ENCODE peak calls at places on chromosomes 6 and 20, in ten cellular contexts. E, C, U, D, R, H, A, Q, L and P are unnamed samples.

GRCh38 chr20:43448748-43449535 is 8.8 kb upstream of the SRSF6 start:
- DNase-seq in E (peak), H (no peak), U (no peak), L (peak), R (no peak), A (peak), Q (no peak), C (peak), D (peak), P (no peak)

GRCh38 chr6:151252626-151253025 is 12.9 kb downstream of the AKAP12 start:
- DNase-seq in C (no peak), L (no peak), H (no peak), U (no peak), Q (no peak), D (no peak), R (no peak), E (no peak), A (no peak), P (no peak)

GRCh38 chr6:16759646-16760535 is 1.4 kb downstream of the ATXN1 start:
- DNase-seq in E (peak), Q (peak), L (peak), R (peak), D (no peak), A (peak), C (peak), H (peak), U (peak), P (peak)

GRCh38 chr20:53692465-53693067 is 98.9 kb upstream of the ZNF217 start:
- DNase-seq in U (no peak), L (no peak), A (no peak), D (no peak), E (peak), C (no peak), H (no peak), R (no peak), Q (peak), P (no peak)

GRCh38 chr6:133568970-133569889 is 319.7 kb upstream of the TCF21 start:
- DNase-seq in D (peak), U (no peak), A (peak), L (peak), C (peak), Q (peak), R (no peak), E (peak), H (no peak), P (peak)

GRCh38 chr20:57440678-57441509 is 49.7 kb downstream of the RBM38 start:
- DNase-seq in A (no peak), D (no peak), C (no peak), E (no peak), U (peak), H (peak), Q (peak), R (peak), L (peak), P (no peak)

GRCh38 chr6:15023448-15023847 is 222.4 kb upstream of the JARID2 start:
- DNase-seq in E (peak), H (no peak), U (no peak), Q (no peak), D (peak), L (no peak), C (no peak), R (no peak), A (no peak), P (no peak)

GRCh38 chr6:68876792-68877493 is 241.9 kb downstream of the ADGRB3 start:
- DNase-seq in H (no peak), L (no peak), Q (no peak), E (peak), A (peak), R (no peak), D (peak), C (no peak), U (no peak), P (no peak)

GRCh38 chr6:122869437-122870024 is 80.5 kb downstream of the SMPDL3A start:
- DNase-seq in Q (peak), C (no peak), R (peak), D (peak), L (peak), U (no peak), E (peak), A (peak), H (no peak), P (no peak)

GRCh38 chr6:132907915-132908314 is 93.5 kb downstream of the RPS12 start:
- DNase-seq in U (no peak), A (peak), L (no peak), Q (no peak), D (no peak), E (no peak), C (no peak), R (no peak), H (no peak), P (no peak)

GRCh38 chr20:59123011-59123676 is 40.5 kb upstream of the ZNF831 start:
- DNase-seq in D (peak), C (peak), L (no peak), H (no peak), Q (no peak), E (no peak), U (no peak), R (no peak), A (no peak), P (no peak)

GRCh38 chr20:59678286-59678685 is 73.9 kb downstream of the PHACTR3 start:
- DNase-seq in L (no peak), E (no peak), D (no peak), H (no peak), U (no peak), A (no peak), C (no peak), R (no peak), Q (no peak), P (no peak)

GRCh38 chr6:7058250-7058923 is 49.4 kb upstream of the RREB1 start:
- DNase-seq in L (no peak), H (no peak), R (peak), C (no peak), A (peak), D (no peak), E (no peak), Q (no peak), U (no peak), P (no peak)

GRCh38 chr20:11952621-11953020 is 34.9 kb downstream of the BTBD3 start:
- DNase-seq in Q (no peak), A (no peak), H (no peak), E (no peak), R (no peak), C (no peak), L (no peak), U (no peak), D (no peak), P (no peak)

GRCh38 chr6:105352037-105352617 is 50.8 kb downstream of the PREP start:
- DNase-seq in A (no peak), E (no peak), H (no peak), D (no peak), C (no peak), R (no peak), U (no peak), L (peak), Q (no peak), P (no peak)

GRCh38 chr6:111952326-111952725 is 79.1 kb upstream of the FYN start:
- DNase-seq in L (no peak), E (no peak), H (no peak), Q (no peak), A (peak), D (no peak), R (no peak), C (no peak), U (no peak), P (no peak)

GRCh38 chr6:43702522-43703440 is 15.2 kb upstream of the MRPS18A start:
- DNase-seq in H (peak), C (no peak), L (peak), Q (peak), U (peak), D (peak), R (peak), E (peak), A (peak), P (peak)

GRCh38 chr6:93177451-93177850 is 241.9 kb downstream of the EPHA7 start:
- DNase-seq in A (no peak), H (no peak), Q (no peak), L (no peak), U (no peak), R (no peak), C (no peak), D (peak), E (no peak), P (no peak)

GRCh38 chr6:140566706-140567330 is 1192.4 kb upstream of the CITED2 start:
- DNase-seq in Q (peak), A (peak), U (no peak), L (no peak), R (no peak), H (no peak), D (no peak), C (no peak), E (no peak), P (no peak)

GRCh38 chr6:37077459-37078296 is 72.2 kb downstream of the FGD2 start:
- DNase-seq in D (no peak), C (no peak), U (peak), H (no peak), L (peak), A (peak), E (no peak), Q (peak), R (no peak), P (peak)

GRCh38 chr20:2289475-2289874 is 6.3 kb upstream of the TGM3 start:
- DNase-seq in H (no peak), E (no peak), U (no peak), Q (no peak), R (no peak), L (no peak), C (no peak), A (no peak), D (no peak), P (no peak)

GRCh38 chr6:150800596-150801310 is 64.7 kb upstream of the MTHFD1L start:
- DNase-seq in Q (no peak), A (no peak), L (no peak), U (no peak), H (no peak), E (no peak), C (no peak), D (no peak), R (no peak), P (no peak)

GRCh38 chr20:59125332-59125731 is 38.3 kb upstream of the ZNF831 start:
- DNase-seq in A (no peak), H (no peak), R (no peak), E (no peak), U (no peak), D (no peak), C (no peak), Q (no peak), L (no peak), P (no peak)

GRCh38 chr6:167760979-167761793 is 65.5 kb upstream of the AFDN start:
- DNase-seq in L (no peak), R (no peak), C (no peak), E (no peak), A (no peak), H (no peak), D (no peak), U (no peak), Q (peak), P (no peak)

GRCh38 chr20:32249030-32249738 is 28.3 kb upstream of the KIF3B start:
- DNase-seq in L (no peak), C (peak), H (no peak), A (no peak), Q (no peak), R (no peak), E (no peak), D (no peak), U (no peak), P (no peak)

GRCh38 chr6:52457096-52457495 is 37.0 kb downstream of the EFHC1 start:
- DNase-seq in C (no peak), R (no peak), D (no peak), H (no peak), E (no peak), Q (no peak), U (no peak), L (no peak), A (no peak), P (no peak)

GRCh38 chr6:138432063-138432356 is 28.0 kb downstream of the HEBP2 start:
- DNase-seq in H (no peak), C (no peak), A (no peak), L (no peak), D (no peak), R (no peak), U (peak), E (no peak), Q (no peak), P (no peak)

GRCh38 chr6:67694127-67694526 is 941.0 kb upstream of the ADGRB3 start:
- DNase-seq in D (peak), H (no peak), C (no peak), A (no peak), U (no peak), R (no peak), E (no peak), Q (no peak), L (no peak), P (no peak)

GRCh38 chr20:39468703-39469102 is 506.6 kb downstream of the DHX35 start:
- DNase-seq in A (no peak), R (no peak), U (no peak), Q (no peak), L (no peak), H (no peak), C (no peak), E (no peak), D (peak), P (no peak)

GRCh38 chr6:27743787-27744186 is 168.4 kb downstream of the OR2B2 start:
- DNase-seq in C (no peak), H (no peak), R (no peak), U (no peak), E (no peak), Q (no peak), D (no peak), A (no peak), L (no peak), P (no peak)

GRCh38 chr6:164183556-164184123 is 769.1 kb downstream of the QKI start:
- DNase-seq in A (no peak), D (no peak), L (no peak), H (peak), Q (peak), E (no peak), C (no peak), R (no peak), U (no peak), P (no peak)

GRCh38 chr6:25278914-25279747 is at the start of gene CARMIL1:
- DNase-seq in C (peak), E (peak), Q (peak), A (peak), U (peak), R (peak), H (no peak), D (peak), L (peak), P (peak)

GRCh38 chr6:54244430-54244829 is 63.8 kb upstream of the TINAG start:
- DNase-seq in U (no peak), Q (no peak), D (peak), H (no peak), C (no peak), R (no peak), L (no peak), E (peak), A (peak), P (no peak)

GRCh38 chr20:63974402-63975200 is 4.8 kb downstream of the SAMD10 start:
- DNase-seq in A (no peak), U (peak), C (no peak), H (no peak), E (no peak), Q (peak), R (peak), L (no peak), D (no peak), P (no peak)

GRCh38 chr6:24504274-24504641 is 9.5 kb downstream of the ALDH5A1 start:
- DNase-seq in U (no peak), Q (no peak), D (no peak), C (no peak), H (peak), E (no peak), A (no peak), L (no peak), R (no peak), P (no peak)

DNA sequence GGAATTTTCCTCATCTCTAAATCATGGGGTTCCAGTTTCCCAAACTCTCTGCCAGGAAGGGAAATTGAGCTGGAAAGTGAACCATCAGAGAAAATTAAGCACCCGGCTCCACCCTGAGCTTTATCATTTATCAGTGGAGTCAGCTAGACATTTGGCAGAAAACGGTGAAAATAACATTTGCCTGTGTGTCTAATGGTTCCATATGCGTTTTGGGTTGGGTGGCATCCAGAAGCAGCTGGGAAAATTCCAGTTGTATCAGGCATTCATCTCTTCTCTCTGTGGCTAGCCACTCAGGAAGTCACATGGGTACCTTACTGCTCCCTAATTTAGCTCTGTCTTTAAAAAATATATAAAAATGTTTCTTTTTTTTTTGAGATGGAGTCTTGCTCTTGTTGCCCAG is 25.4 kb upstream of the ZNFX1 start:
- DNase-seq in H (no peak), A (no peak), C (no peak), R (no peak), L (no peak), U (no peak), E (no peak), Q (no peak), D (no peak), P (no peak)
- TF ChIP-seq CTCF in H (no peak), A (no peak), C (no peak), R (no peak), L (no peak), U (no peak), E (no peak), Q (no peak), D (no peak), P (no peak)

DNA sequence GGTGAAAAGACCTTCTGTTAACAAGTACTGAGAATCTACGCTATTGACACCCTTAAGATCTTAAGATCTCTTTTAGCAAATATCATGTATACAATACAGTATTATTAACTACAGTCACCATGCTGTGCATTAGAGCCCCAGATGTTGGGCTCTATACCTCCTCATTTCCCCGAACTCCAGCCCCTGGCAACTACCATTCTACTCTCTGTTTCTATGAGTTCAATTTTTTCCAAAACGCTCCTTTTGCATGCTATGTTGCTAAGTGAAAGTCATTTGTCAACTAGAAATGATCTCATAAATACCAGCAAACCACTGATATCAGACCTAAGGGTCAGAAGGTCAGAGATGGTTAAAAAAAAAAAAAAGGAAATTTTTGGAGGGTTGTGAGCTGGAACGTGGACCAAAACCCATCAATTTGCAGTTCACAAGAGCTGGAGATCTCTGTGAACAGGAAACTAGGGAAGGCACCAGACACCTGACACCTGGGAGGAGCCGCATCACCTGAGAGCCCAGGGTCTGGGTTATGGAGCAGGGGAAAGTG is 122.0 kb upstream of the KCNK16 start:
- DNase-seq in L (no peak), H (no peak), D (no peak), C (no peak), Q (no peak), U (no peak), E (no peak), A (no peak), R (no peak), P (no peak)
- TF ChIP-seq CTCF in L (no peak), H (no peak), D (no peak), C (no peak), Q (no peak), U (no peak), E (no peak), A (no peak), R (no peak), P (no peak)

GRCh38 chr6:34237722-34238506 is 1.2 kb downstream of the HMGA1 start:
- DNase-seq in C (peak), Q (no peak), H (peak), D (peak), E (peak), L (peak), A (no peak), U (peak), R (peak), P (no peak)
- TF ChIP-seq CTCF in C (peak), Q (peak), H (no peak), D (peak), E (peak), L (peak), A (peak), U (peak), R (no peak), P (peak)

GRCh38 chr6:161136655-161137054 is 137.2 kb downstream of the AGPAT4 start:
- DNase-seq in R (no peak), L (no peak), A (no peak), Q (no peak), H (no peak), D (no peak), C (no peak), U (no peak), E (no peak), P (no peak)
- TF ChIP-seq CTCF in R (no peak), L (no peak), A (no peak), Q (no peak), H (no peak), D (no peak), C (no peak), U (no peak), E (no peak), P (no peak)

GRCh38 chr20:15476781-15477180 is 1096.5 kb downstream of the KIF16B start:
- DNase-seq in E (no peak), R (no peak), A (no peak), H (no peak), C (no peak), D (no peak), U (no peak), Q (no peak), L (no peak), P (no peak)

GRCh38 chr20:15487030-15487429 is 1086.2 kb downstream of the KIF16B start:
- DNase-seq in E (no peak), Q (no peak), R (no peak), D (no peak), L (no peak), C (no peak), U (no peak), H (no peak), A (no peak), P (no peak)

GRCh38 chr20:15487682-15488081 is 1085.6 kb downstream of the KIF16B start:
- DNase-seq in L (no peak), A (no peak), C (no peak), Q (no peak), E (no peak), R (no peak), D (no peak), U (no peak), H (no peak), P (no peak)

DNA sequence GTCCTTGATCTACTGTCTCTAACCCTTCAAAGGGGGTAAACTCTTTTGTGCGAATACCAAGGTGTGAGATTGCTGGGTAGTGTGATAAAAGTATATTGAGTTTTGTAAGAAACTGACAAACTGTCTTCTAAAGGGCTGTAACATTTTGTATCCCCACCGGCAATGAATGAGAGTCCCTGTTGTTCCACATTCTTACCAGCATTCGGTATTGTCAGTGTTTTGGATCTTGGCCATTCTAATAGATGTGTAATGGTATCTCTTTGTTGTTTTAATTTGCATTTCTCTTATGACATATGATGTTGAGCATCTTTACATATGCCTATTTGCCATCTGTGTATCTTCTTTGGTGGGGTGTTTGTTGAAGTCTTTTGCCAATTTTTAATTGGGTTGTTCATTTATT is 1090.7 kb downstream of the KIF16B start:
- DNase-seq in L (no peak), Q (no peak), D (no peak), U (no peak), A (no peak), E (no peak), H (no peak), R (no peak), C (no peak), P (no peak)
- TF ChIP-seq CTCF in L (peak), Q (no peak), D (no peak), U (no peak), A (no peak), E (no peak), H (no peak), R (no peak), C (no peak), P (no peak)

DNA sequence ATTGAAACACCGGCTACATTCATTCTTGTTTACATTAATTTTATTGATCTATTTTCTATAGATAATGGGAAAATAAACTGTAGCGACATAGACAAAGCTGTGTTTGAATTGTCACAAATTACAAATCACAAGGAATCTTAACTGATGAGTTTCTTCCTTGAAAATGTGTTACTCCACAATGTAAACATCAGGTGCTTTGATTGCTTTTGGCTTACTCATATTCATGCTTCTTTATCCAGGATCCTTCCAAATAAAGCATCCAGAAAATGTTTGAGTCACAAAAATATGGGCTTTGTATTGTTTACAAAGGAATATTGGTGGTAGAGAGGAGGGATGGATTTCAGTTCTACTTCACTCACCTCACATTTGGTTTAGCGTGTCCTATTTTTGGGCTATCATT is 64.0 kb downstream of the BMP2 start:
- DNase-seq in Q (no peak), D (no peak), A (no peak), U (no peak), L (no peak), E (no peak), C (no peak), H (no peak), R (no peak), P (no peak)
- TF ChIP-seq CTCF in Q (no peak), D (no peak), A (no peak), U (no peak), L (no peak), E (no peak), C (no peak), H (no peak), R (no peak), P (no peak)

GRCh38 chr6:82712826-82713225 is 349.2 kb downstream of the TPBG start:
- DNase-seq in A (peak), L (no peak), D (peak), Q (no peak), R (no peak), E (peak), H (no peak), C (no peak), U (no peak), P (no peak)
- TF ChIP-seq CTCF in A (peak), L (peak), D (peak), Q (peak), R (no peak), E (peak), H (no peak), C (no peak), U (no peak), P (peak)